ENCODE peak calls at places on chromosomes 4 and X, in ten cellular contexts. U is heart left ventricle; K is mammary epithelial cell; B is ovary; S is astrocyte of the cerebellum; C is CD4-positive, alpha-beta T cell; X is nephron progenitor cell; W is osteocyte; Z is tibial artery; H is endodermal cell. Q is an unnamed sample.

GRCh38 chrX:133414399-133415275 is 652 bp downstream of the GPC4 start:
- DNase-seq in B (peak; percentile 41), X (peak; percentile 70), K (peak; percentile 46), U (peak; percentile 45), Z (no peak), C (no peak), W (peak; percentile 85), H (peak; percentile 52), S (no peak), Q (peak; percentile 21)

GRCh38 chr4:8639021-8639420 is 46.5 kb downstream of the CPZ start:
- DNase-seq in S (no peak), X (no peak), B (peak; percentile 28), Z (no peak), K (no peak), W (no peak), H (no peak), C (no peak), U (peak; percentile 28), Q (no peak)

GRCh38 chr4:32161382-32161781 is 1441.2 kb downstream of the PCDH7 start:
- DNase-seq in X (no peak), S (no peak), C (no peak), H (no peak), U (no peak), B (no peak), W (no peak), Z (no peak), K (peak; percentile 59), Q (no peak)

GRCh38 chrX:150899191-150899757 is 806 bp upstream of the CD99L2 start:
- DNase-seq in S (no peak), H (peak; percentile 73), B (peak; percentile 37), W (no peak), C (peak; percentile 17), Z (peak; percentile 38), K (peak; percentile 14), X (peak; percentile 19), U (peak; percentile 71), Q (peak; percentile 22)

GRCh38 chr4:175457956-175458355 is 354.1 kb downstream of the GPM6A start:
- DNase-seq in K (peak; percentile 33), X (no peak), S (no peak), H (no peak), B (no peak), Z (no peak), W (no peak), U (no peak), C (no peak), Q (no peak)

GRCh38 chr4:1232661-1233621 is 16.0 kb downstream of the CTBP1 start:
- DNase-seq in X (peak; percentile 61), S (no peak), W (no peak), U (peak; percentile 71), Z (no peak), H (no peak), B (peak; percentile 50), K (no peak), C (no peak), Q (peak; percentile 27)

GRCh38 chr4:51999250-51999649 is 20.9 kb downstream of the LRRC66 start:
- DNase-seq in K (no peak), S (no peak), C (no peak), U (no peak), B (no peak), H (no peak), Z (no peak), W (no peak), X (no peak), Q (no peak)

GRCh38 chr4:184798504-184798903 is 27.3 kb downstream of the ACSL1 start:
- DNase-seq in X (no peak), W (no peak), B (no peak), Z (no peak), K (no peak), H (no peak), U (no peak), S (no peak), C (no peak), Q (no peak)

GRCh38 chr4:64334964-64335363 is 74.3 kb downstream of the TECRL start:
- DNase-seq in S (no peak), C (no peak), U (no peak), Z (no peak), H (no peak), W (no peak), X (no peak), B (no peak), K (no peak), Q (no peak)

GRCh38 chr4:152696764-152697250 is 17.0 kb upstream of the TMEM154 start:
- DNase-seq in B (no peak), W (no peak), C (peak; percentile 31), U (no peak), Z (no peak), K (peak; percentile 99), H (no peak), X (no peak), S (peak; percentile 92), Q (no peak)

GRCh38 chrX:20431486-20431885 is 164.8 kb upstream of the RPS6KA3 start:
- DNase-seq in U (no peak), K (no peak), C (no peak), S (no peak), Z (no peak), B (no peak), H (no peak), X (no peak), W (no peak), Q (no peak)

GRCh38 chrX:129957241-129958099 is 25.0 kb upstream of the BCORL1 start:
- DNase-seq in B (peak; percentile 75), W (peak; percentile 85), U (peak; percentile 81), H (peak; percentile 87), K (no peak), C (peak; percentile 15), S (no peak), X (peak; percentile 68), Z (peak; percentile 38), Q (peak; percentile 61)

GRCh38 chr4:167456619-167457018 is 222.3 kb upstream of the SPOCK3 start:
- DNase-seq in W (no peak), B (no peak), X (no peak), C (no peak), U (no peak), Z (no peak), K (no peak), H (no peak), S (no peak), Q (no peak)

GRCh38 chr4:78940752-78941151 is 1.5 kb upstream of the PAQR3 start:
- DNase-seq in K (no peak), Z (no peak), U (no peak), W (no peak), C (no peak), B (no peak), S (no peak), X (no peak), H (no peak), Q (no peak)

GRCh38 chrX:69162466-69162865 is 2.8 kb downstream of the PJA1 start:
- DNase-seq in S (no peak), X (no peak), H (no peak), B (no peak), Z (no peak), W (no peak), K (no peak), C (no peak), U (no peak), Q (no peak)

GRCh38 chr4:49217492-49217891 is 231.4 kb downstream of the CWH43 start:
- DNase-seq in W (no peak), U (no peak), C (no peak), X (no peak), Z (no peak), B (no peak), S (no peak), K (no peak), H (no peak), Q (no peak)

GRCh38 chr4:23266401-23266800 is 573.7 kb downstream of the GBA3 start:
- DNase-seq in W (no peak), X (no peak), U (no peak), K (no peak), S (no peak), H (peak; percentile 50), B (no peak), C (no peak), Z (no peak), Q (no peak)
- TF ChIP-seq CTCF in W (no peak), X (no peak), U (no peak), K (no peak), S (no peak), H (peak; percentile 27), B (no peak), C (no peak), Z (no peak), Q (no peak)

GRCh38 chr4:88575222-88575621 is 17.1 kb upstream of the HERC3 start:
- DNase-seq in K (no peak), C (no peak), W (no peak), B (no peak), X (no peak), U (no peak), S (no peak), Z (no peak), H (no peak), Q (no peak)

GRCh38 chr4:88569944-88570455 is 22.3 kb upstream of the HERC3 start:
- DNase-seq in X (no peak), H (no peak), C (no peak), S (no peak), B (no peak), U (no peak), W (no peak), Z (no peak), K (no peak), Q (no peak)

GRCh38 chr4:88573286-88573994 is 18.8 kb upstream of the HERC3 start:
- DNase-seq in H (no peak), W (no peak), B (no peak), C (no peak), Z (no peak), K (no peak), U (no peak), S (no peak), X (no peak), Q (no peak)

DNA sequence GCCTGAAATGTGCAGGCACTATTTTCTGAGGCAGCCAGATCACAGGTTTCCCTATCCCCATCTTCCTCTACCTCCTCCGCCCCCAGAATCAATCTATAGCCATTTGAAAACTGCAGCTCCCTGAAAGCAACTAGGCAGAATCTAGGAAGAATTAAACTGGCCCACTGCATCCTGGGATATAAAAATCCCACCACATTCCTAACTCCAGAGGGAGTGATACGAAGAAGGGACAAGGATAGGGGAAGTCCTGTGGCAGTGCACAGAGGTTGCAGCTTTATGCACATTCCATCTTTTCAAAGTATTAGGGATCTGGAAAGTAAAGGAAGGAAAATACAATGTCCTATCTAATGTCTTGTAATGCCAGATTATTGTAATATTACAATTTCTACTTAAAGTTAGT is 18.3 kb upstream of the HERC3 start:
- DNase-seq in Z (no peak), S (no peak), H (peak; percentile 68), C (no peak), W (no peak), X (no peak), K (no peak), U (no peak), B (no peak), Q (peak; percentile 5)
- TF ChIP-seq CTCF in Z (peak; percentile 35), S (peak; percentile 37), H (peak; percentile 73), C (no peak), W (peak; percentile 36), X (peak; percentile 21), K (peak; percentile 8), U (no peak), B (no peak), Q (no peak)

GRCh38 chr4:42750091-42750490 is 93.2 kb upstream of the ATP8A1 start:
- DNase-seq in Z (no peak), B (no peak), U (no peak), K (no peak), S (no peak), X (no peak), W (no peak), C (no peak), H (peak; percentile 52), Q (peak; percentile 15)
- TF ChIP-seq CTCF in Z (no peak), B (no peak), U (no peak), K (no peak), S (peak; percentile 7), X (no peak), W (peak; percentile 30), C (peak; percentile 47), H (peak; percentile 68), Q (no peak)

GRCh38 chr4:164108971-164109370 is 614.5 kb downstream of the TMA16 start:
- DNase-seq in Z (no peak), S (no peak), K (no peak), H (no peak), U (no peak), W (no peak), X (no peak), C (no peak), B (no peak), Q (no peak)
- TF ChIP-seq CTCF in Z (no peak), S (no peak), K (no peak), H (no peak), U (no peak), W (no peak), X (no peak), C (no peak), B (no peak), Q (no peak)